ENCODE peak calls at places on chromosome 17, in nine cellular contexts. K is left ventricle myocardium inferior; A is brain microvascular endothelial cell; C is naive thymus-derived CD4-positive, alpha-beta T cell; D is mucosa of descending colon; P is uterus; I is lower lobe of right lung; Y is cardiac muscle cell; J is cardiac fibroblast. Z is an unnamed sample.

GRCh38 chr17:55845385-55845784 is 94.5 kb downstream of the PCTP start:
- DNase-seq in D (peak), P (peak), J (peak), Y (peak), C (peak), I (peak), K (peak), A (peak), Z (no peak)

GRCh38 chr17:28693866-28694265 is 17.8 kb downstream of the PROCA1 start:
- DNase-seq in D (peak), C (no peak), Y (no peak), A (no peak), I (peak), K (no peak), P (no peak), J (no peak), Z (no peak)

GRCh38 chr17:50872710-50873424 is 6.7 kb upstream of the TOB1 start:
- DNase-seq in I (no peak), D (no peak), Y (peak), P (no peak), C (peak), J (peak), K (no peak), A (no peak), Z (no peak)

GRCh38 chr17:57619061-57619937 is 125.8 kb downstream of the CCDC182 start:
- DNase-seq in D (no peak), I (no peak), P (no peak), C (no peak), A (peak), K (no peak), J (peak), Y (peak), Z (no peak)

GRCh38 chr17:60163108-60163784 is 13.5 kb downstream of the CA4 start:
- DNase-seq in D (no peak), C (no peak), P (no peak), K (peak), A (no peak), J (no peak), Y (no peak), I (no peak), Z (no peak)

GRCh38 chr17:31559647-31560501 is 168.4 kb downstream of the RAB11FIP4 start:
- DNase-seq in C (no peak), K (no peak), Y (no peak), I (no peak), A (peak), P (peak), J (no peak), D (no peak), Z (no peak)

GRCh38 chr17:80441133-80441578 is 26.2 kb downstream of the ENDOV start:
- DNase-seq in A (no peak), I (no peak), J (peak), Y (peak), C (peak), D (no peak), K (peak), P (no peak), Z (no peak)

GRCh38 chr17:79622776-79623175 is 11.9 kb upstream of the RBFOX3 start:
- DNase-seq in K (no peak), D (no peak), C (no peak), I (peak), Y (no peak), J (no peak), P (peak), A (no peak), Z (no peak)

GRCh38 chr17:76735006-76735405 is 2.1 kb downstream of the SRSF2 start:
- DNase-seq in C (no peak), P (no peak), I (no peak), A (no peak), Y (peak), K (no peak), J (peak), D (no peak), Z (no peak)

GRCh38 chr17:511001-511690 is 158.5 kb upstream of the RPH3AL start:
- DNase-seq in A (peak), I (no peak), P (peak), J (peak), D (no peak), C (no peak), Y (peak), K (no peak), Z (peak)

GRCh38 chr17:45220079-45220478 is 1.6 kb upstream of the FMNL1 start:
- DNase-seq in D (peak), A (no peak), J (no peak), C (no peak), I (no peak), K (no peak), Y (no peak), P (no peak), Z (no peak)

GRCh38 chr17:13759936-13760335 is 158.2 kb upstream of the HS3ST3A1 start:
- DNase-seq in Y (peak), A (no peak), K (no peak), D (no peak), I (no peak), C (no peak), P (no peak), J (no peak), Z (no peak)

GRCh38 chr17:75641343-75641742 is 8.1 kb downstream of the SMIM5 start:
- DNase-seq in K (peak), C (no peak), P (no peak), I (no peak), A (no peak), D (no peak), Y (no peak), J (no peak), Z (no peak)

GRCh38 chr17:17849147-17849820 is 12.5 kb upstream of the SREBF1 start:
- DNase-seq in I (peak), A (peak), J (peak), Y (peak), K (peak), C (peak), P (peak), D (peak), Z (no peak)

GRCh38 chr17:8499171-8499570 is 63.5 kb downstream of the NDEL1 start:
- DNase-seq in Y (no peak), D (no peak), I (no peak), K (no peak), J (no peak), C (no peak), A (no peak), P (no peak), Z (no peak)

GRCh38 chr17:42305543-42306384 is 17.5 kb downstream of the STAT5A start:
- DNase-seq in K (no peak), D (no peak), J (no peak), Y (no peak), P (no peak), I (no peak), C (no peak), A (no peak), Z (no peak)

GRCh38 chr17:80308672-80309517 is 48.2 kb downstream of the RNF213 start:
- DNase-seq in P (no peak), Y (no peak), A (no peak), D (no peak), J (no peak), C (no peak), I (no peak), K (no peak), Z (no peak)

GRCh38 chr17:40097931-40098845 is 2.2 kb downstream of the NR1D1 start:
- DNase-seq in P (peak), D (peak), I (peak), J (peak), Y (peak), C (no peak), A (no peak), K (peak), Z (no peak)

GRCh38 chr17:7588553-7589203 is 1.2 kb downstream of the SOX15 start:
- DNase-seq in K (no peak), P (peak), D (no peak), Y (no peak), I (no peak), C (no peak), A (no peak), J (no peak), Z (no peak)

GRCh38 chr17:49987681-49988441 is 7.2 kb downstream of the DLX3 start:
- DNase-seq in D (no peak), A (no peak), K (no peak), P (no peak), C (no peak), I (no peak), J (peak), Y (peak), Z (peak)

GRCh38 chr17:21522755-21523154 is 146.6 kb downstream of the KCNJ12 start:
- DNase-seq in J (no peak), P (no peak), C (no peak), A (no peak), Y (no peak), I (no peak), K (no peak), D (no peak), Z (no peak)

GRCh38 chr17:47720754-47721533 is 12.1 kb upstream of the TBX21 start:
- DNase-seq in I (no peak), Y (peak), K (no peak), D (no peak), A (no peak), J (no peak), C (peak), P (no peak), Z (no peak)

GRCh38 chr17:47721725-47722124 is 11.3 kb upstream of the TBX21 start:
- DNase-seq in C (no peak), A (no peak), J (no peak), Y (no peak), P (no peak), I (no peak), D (no peak), K (no peak), Z (no peak)

GRCh38 chr17:47718634-47719405 is 14.2 kb upstream of the TBX21 start:
- DNase-seq in I (no peak), P (no peak), A (no peak), K (no peak), C (no peak), D (no peak), J (no peak), Y (no peak), Z (no peak)

GRCh38 chr17:47719411-47720152 is 13.5 kb upstream of the TBX21 start:
- DNase-seq in P (no peak), J (no peak), A (peak), Y (peak), C (peak), I (no peak), K (no peak), D (no peak), Z (peak)

GRCh38 chr17:47720196-47720595 is 12.8 kb upstream of the TBX21 start:
- DNase-seq in D (no peak), J (no peak), K (no peak), Y (no peak), A (no peak), I (no peak), P (no peak), C (peak), Z (no peak)
- H3K4me3 ChIP-seq in D (no peak), J (no peak), K (no peak), Y (no peak), A (no peak), I (no peak), P (no peak), C (no peak), Z (no peak)

DNA sequence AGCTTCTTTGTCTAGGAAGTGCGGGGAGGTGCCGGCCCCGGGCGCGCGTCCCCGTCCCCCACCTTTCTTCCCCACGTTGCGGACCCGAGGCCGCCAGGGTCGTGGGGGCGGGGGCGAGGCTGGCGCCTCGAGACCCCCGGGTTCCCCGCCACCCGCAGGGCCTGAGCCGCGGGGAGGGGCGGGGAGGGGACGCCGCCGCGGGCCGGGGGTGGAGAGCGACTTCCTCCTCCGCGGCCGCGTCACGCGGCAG is 1.8 kb upstream of the ACTG1 start:
- DNase-seq in Y (no peak), D (no peak), A (no peak), P (no peak), I (no peak), J (no peak), K (no peak), C (no peak), Z (no peak)
- H3K4me3 ChIP-seq in Y (peak), D (peak), A (peak), P (peak), I (peak), J (peak), K (peak), C (peak), Z (peak)

GRCh38 chr17:71864754-71865153 is 256.1 kb upstream of the SOX9 start:
- DNase-seq in I (no peak), J (no peak), P (no peak), K (no peak), A (no peak), Y (no peak), C (no peak), D (no peak), Z (no peak)
- H3K4me3 ChIP-seq in I (no peak), J (no peak), P (no peak), K (no peak), A (no peak), Y (no peak), C (no peak), D (no peak), Z (no peak)

DNA sequence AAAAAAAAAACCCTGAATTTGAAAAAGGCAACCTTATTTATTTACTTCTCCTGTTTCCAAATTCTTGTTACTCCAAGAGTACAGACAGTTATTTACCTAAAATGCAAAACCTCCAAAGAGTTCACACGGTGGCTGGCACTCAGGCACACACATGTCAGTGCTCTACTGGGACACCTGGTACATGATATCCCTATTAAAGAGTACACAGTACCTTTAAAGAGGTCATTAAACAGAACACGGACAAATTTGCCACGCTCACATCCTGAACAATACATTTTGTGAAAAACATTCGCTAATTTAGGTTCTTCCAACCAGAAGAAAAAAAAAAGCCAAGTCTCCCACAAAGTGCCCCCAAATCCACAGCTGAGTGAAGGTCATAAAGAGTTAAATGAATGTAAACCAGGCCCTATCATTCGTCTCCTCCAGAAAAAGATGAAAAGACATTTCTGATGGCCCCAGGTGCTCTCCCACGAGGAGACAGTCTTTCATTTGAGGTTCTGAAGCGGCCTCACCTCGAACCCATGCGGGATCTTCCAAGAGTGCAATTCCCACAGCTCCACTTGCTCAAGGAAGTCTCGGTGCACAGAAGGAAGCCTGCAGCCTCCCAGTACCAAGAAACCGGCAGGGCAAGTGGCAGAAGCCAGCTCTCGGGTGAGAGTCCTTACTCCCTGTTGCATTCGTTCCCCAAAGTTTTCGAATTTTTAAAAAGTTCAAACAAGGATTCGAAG is 993 bp downstream of the ERN1 start:
- DNase-seq in J (peak), K (no peak), D (peak), P (no peak), Y (peak), A (peak), C (no peak), I (peak), Z (no peak)
- H3K4me3 ChIP-seq in J (peak), K (peak), D (peak), P (peak), Y (peak), A (peak), C (peak), I (peak), Z (peak)

DNA sequence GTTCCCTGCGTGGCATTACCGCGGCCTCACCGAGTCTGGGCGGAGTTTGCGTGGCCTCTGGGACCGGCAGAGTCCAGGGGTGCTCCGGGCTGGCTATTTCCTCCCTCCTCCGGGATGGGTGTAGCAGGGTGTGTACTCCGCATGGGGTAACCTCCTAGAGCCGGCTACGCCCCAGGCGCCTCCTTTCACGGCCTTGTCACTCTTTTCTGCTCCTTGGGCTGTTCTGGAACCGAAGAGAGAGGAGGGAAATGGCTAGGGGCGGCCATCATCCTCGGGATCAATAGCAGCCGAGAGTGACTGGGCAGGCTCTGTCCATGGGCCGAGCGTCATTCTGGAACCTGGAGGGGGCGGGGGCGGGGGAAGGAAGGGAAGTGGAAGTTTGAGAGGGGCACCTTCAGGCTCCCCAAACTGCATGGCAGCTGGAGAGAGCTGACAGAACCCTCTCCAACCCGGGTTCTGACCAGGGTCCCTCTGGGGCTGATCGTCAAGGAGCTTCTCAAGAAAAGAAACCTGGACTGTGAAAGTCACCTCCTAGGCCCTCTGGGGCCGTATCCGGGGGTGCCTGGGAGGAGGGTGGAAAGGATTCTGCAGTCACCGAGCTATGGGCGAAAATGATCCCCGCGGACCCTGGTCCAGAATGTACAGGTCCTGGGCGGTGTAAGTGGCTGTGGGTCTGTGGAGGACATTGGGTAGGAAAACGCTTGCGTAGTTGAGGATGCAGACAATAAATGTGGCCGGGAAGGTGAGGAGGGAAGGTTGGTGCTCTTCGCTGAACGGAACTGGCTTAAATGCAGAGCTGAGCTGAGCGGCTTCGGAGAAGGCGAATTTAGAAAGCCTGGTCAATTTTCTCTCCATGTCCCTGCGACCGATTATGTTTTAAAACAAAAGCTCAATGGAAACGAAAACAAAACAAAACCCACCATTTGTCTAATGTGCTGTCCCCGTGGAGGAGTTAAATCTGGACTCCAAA is 3.8 kb upstream of the LHX1 start:
- DNase-seq in I (no peak), A (no peak), K (no peak), P (no peak), C (no peak), D (peak), J (no peak), Y (no peak), Z (no peak)
- H3K4me3 ChIP-seq in I (peak), A (no peak), K (peak), P (no peak), C (no peak), D (no peak), J (no peak), Y (peak), Z (no peak)

GRCh38 chr17:82271401-82271800 is 2.1 kb downstream of the CSNK1D start:
- DNase-seq in I (no peak), K (no peak), C (no peak), J (no peak), A (no peak), P (no peak), Y (no peak), D (no peak), Z (no peak)
- H3K4me3 ChIP-seq in I (peak), K (peak), C (no peak), J (no peak), A (peak), P (no peak), Y (peak), D (no peak), Z (no peak)

GRCh38 chr17:12664894-12665262 is 812 bp upstream of the MYOCD start:
- DNase-seq in J (no peak), K (no peak), P (no peak), I (no peak), C (no peak), Y (no peak), D (no peak), A (no peak), Z (no peak)
- H3K4me3 ChIP-seq in J (peak), K (peak), P (peak), I (peak), C (no peak), Y (peak), D (no peak), A (peak), Z (peak)

GRCh38 chr17:64022631-64023063 is 2.2 kb upstream of the ICAM2 start:
- DNase-seq in P (no peak), I (no peak), A (no peak), Y (no peak), D (no peak), C (no peak), J (no peak), K (no peak), Z (no peak)

GRCh38 chr17:64019486-64020067 is 856 bp downstream of the ICAM2 start:
- DNase-seq in P (no peak), C (no peak), D (no peak), A (no peak), I (no peak), J (no peak), K (no peak), Y (no peak), Z (no peak)

GRCh38 chr17:64016974-64017373 is 3.5 kb downstream of the ICAM2 start:
- DNase-seq in D (no peak), K (no peak), A (no peak), C (no peak), I (no peak), P (no peak), Y (no peak), J (no peak), Z (no peak)

GRCh38 chr17:64017381-64017980 is 3.0 kb downstream of the ICAM2 start:
- DNase-seq in P (no peak), K (no peak), I (no peak), Y (no peak), J (no peak), A (no peak), D (no peak), C (no peak), Z (no peak)

DNA sequence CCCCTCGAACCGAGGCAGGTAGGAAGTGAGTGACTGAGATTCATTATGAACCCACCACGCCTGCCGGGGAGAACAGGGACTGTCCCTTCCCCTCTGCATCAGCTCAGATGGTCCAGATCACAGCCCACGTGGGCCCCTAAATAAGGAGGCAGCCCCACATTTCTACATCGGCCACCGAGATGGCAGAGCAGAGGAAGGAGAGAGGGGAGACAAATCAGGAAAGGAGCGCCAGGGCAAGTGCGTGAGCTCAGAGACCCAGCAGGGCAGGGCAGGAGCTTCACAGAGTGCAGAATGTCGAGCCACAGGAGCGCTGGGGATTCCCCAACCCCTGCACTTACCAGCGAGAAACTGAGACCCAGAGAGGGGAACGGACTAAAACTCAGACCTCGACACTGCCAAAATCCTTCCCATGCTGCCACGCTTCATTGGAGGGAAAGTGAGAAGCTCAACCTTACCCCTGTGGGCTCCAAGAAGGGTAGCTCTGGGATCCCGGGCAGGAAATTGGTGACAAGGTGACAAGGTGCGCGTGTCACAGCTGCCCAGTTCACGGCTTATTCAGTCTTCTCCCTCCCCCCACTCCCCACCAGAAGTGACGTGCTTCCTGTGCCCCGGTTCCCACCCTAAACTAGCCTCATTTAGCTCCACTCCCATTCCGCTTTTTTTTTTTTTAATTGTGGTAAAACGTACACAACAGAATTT is at the start of gene ICAM2:
- DNase-seq in Y (no peak), I (peak), C (peak), J (no peak), D (peak), P (peak), A (no peak), K (peak), Z (no peak)
- H3K4me3 ChIP-seq in Y (no peak), I (peak), C (peak), J (no peak), D (peak), P (peak), A (no peak), K (peak), Z (no peak)

Z was measured in AG09309.